ENCODE peak calls at places on chromosomes 12 and 14, in eight cellular contexts. W is GM23338, L is stomach, K is sigmoid colon, M is endothelial cell of umbilical vein, D is Panc1, Q is SK-N-SH, B is breast epithelium. R is an unnamed sample.

GRCh38 chr12:94240171-94240570 is 91.8 kb downstream of the PLXNC1 start:
- DNase-seq in K (no peak), W (no peak), Q (no peak), D (no peak), L (no peak), B (no peak), M (no peak), R (no peak)

GRCh38 chr12:94172973-94173372 is 24.6 kb downstream of the PLXNC1 start:
- DNase-seq in W (no peak), Q (no peak), K (no peak), L (peak), M (no peak), B (no peak), D (no peak), R (no peak)

GRCh38 chr14:99838555-99839193 is 45.5 kb downstream of the EML1 start:
- DNase-seq in L (no peak), D (peak), W (peak), K (no peak), M (no peak), B (no peak), Q (no peak), R (no peak)

GRCh38 chr14:91872517-91873470 is 5.5 kb upstream of the TC2N start:
- DNase-seq in M (peak), K (peak), W (no peak), L (peak), Q (no peak), B (peak), D (no peak), R (no peak)

GRCh38 chr14:33352821-33353220 is 414.1 kb downstream of the NPAS3 start:
- DNase-seq in B (no peak), Q (no peak), M (no peak), L (no peak), W (no peak), D (no peak), K (no peak), R (no peak)

GRCh38 chr14:24157331-24157730 is 3.7 kb upstream of the IRF9 start:
- DNase-seq in L (no peak), M (no peak), Q (no peak), W (no peak), D (no peak), K (no peak), B (no peak), R (no peak)

GRCh38 chr12:109663766-109664165 is 49.9 kb upstream of the FAM222A start:
- DNase-seq in D (no peak), Q (no peak), L (no peak), M (no peak), B (no peak), K (no peak), W (no peak), R (no peak)

GRCh38 chr14:104681689-104682074 is 7.7 kb upstream of the INF2 start:
- DNase-seq in L (peak), D (no peak), Q (peak), B (peak), W (peak), M (peak), K (peak), R (no peak)

GRCh38 chr12:112169086-112169872 is 43.9 kb downstream of the TRAFD1 start:
- DNase-seq in K (no peak), D (no peak), M (no peak), L (no peak), B (peak), W (no peak), Q (no peak), R (no peak)

GRCh38 chr12:47102845-47103666 is 23.3 kb upstream of the AMIGO2 start:
- DNase-seq in M (no peak), L (no peak), Q (no peak), B (no peak), W (no peak), K (peak), D (no peak), R (no peak)
- TF ChIP-seq POLR2AphosphoS5 in M (no peak), L (no peak), Q (no peak), B (peak), W (no peak), K (peak), D (no peak), R (peak)

GRCh38 chr14:53956427-53957201 is at the start of gene BMP4:
- DNase-seq in D (no peak), M (peak), W (peak), L (peak), K (peak), B (peak), Q (peak), R (no peak)
- TF ChIP-seq POLR2AphosphoS5 in D (no peak), M (peak), W (peak), L (peak), K (peak), B (peak), Q (no peak), R (peak)

GRCh38 chr14:61586539-61587396 is 108.5 kb upstream of the HIF1A start:
- DNase-seq in K (no peak), W (no peak), L (no peak), Q (no peak), D (no peak), B (no peak), M (no peak), R (no peak)

GRCh38 chr14:61585598-61586538 is 109.4 kb upstream of the HIF1A start:
- DNase-seq in L (peak), Q (no peak), B (peak), W (no peak), K (peak), D (no peak), M (peak), R (no peak)

GRCh38 chr14:61589691-61590521 is 105.4 kb upstream of the HIF1A start:
- DNase-seq in W (no peak), M (no peak), L (no peak), K (no peak), B (no peak), D (no peak), Q (no peak), R (no peak)

GRCh38 chr14:61587397-61587713 is 108.0 kb upstream of the HIF1A start:
- DNase-seq in D (no peak), W (no peak), B (no peak), Q (no peak), M (no peak), K (no peak), L (no peak), R (no peak)

GRCh38 chr14:61588419-61588901 is 106.9 kb upstream of the HIF1A start:
- DNase-seq in Q (no peak), W (no peak), L (peak), B (no peak), D (no peak), M (peak), K (no peak), R (no peak)
- TF ChIP-seq POLR2AphosphoS5 in Q (no peak), W (no peak), L (no peak), B (no peak), D (no peak), M (no peak), K (no peak), R (no peak)

DNA sequence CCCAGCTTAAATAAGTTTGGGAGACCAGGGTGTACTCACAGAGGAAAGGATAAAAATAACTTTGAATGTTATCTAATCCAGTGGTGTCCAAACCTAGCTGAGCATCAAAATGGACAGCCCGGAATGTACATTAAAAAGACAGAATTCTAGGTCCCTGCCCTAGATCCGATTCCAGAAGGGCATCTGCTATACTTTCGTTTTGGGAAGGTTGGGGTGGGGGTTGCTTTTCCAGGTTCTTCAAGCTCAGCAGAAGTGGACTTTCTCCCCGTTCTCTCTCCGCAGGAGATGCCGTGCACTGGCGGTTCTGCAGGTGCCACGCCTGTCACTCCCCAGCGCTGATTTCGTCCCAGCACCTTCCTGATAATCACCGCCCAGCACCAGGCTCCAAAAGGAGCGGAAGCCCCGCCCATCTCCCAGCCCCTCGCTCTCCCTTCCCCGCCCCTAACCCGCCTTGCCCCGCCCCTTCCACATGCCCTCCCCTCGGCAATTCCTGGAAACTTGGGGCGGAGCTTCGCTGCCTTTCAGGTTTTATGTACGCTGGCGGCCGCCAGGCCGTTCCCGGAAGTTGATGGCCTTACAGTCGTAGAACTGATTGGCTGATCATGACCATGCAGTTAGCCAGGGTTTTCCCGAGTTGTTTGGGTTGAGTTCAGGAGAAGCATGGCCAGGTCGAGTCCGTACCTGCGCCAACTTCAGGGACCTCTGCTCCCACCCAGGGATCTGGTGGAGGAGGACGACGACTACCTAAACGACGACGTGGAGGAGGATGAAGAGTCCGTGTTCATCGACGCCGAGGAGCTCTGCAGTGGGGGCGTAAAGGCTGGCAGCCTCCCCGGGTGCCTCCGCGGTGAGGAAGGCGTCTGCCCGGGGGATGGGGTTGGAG is at the start of gene HELB:
- DNase-seq in K (peak), Q (peak), W (peak), L (peak), B (peak), D (peak), M (peak), R (peak)
- TF ChIP-seq POLR2AphosphoS5 in K (peak), Q (peak), W (peak), L (peak), B (peak), D (peak), M (peak), R (peak)